ENCODE peak calls at places on chromosomes 4 and X, in five cellular contexts. H, C, M, B and J are unnamed samples.

GRCh38 chr4:153464068-153464467 is 2.1 kb upstream of the TMEM131L start:
- DNase-seq in M (peak), H (no peak), B (no peak), C (no peak), J (no peak)

GRCh38 chr4:159142254-159142653 is 39.4 kb downstream of the RAPGEF2 start:
- DNase-seq in B (no peak), M (peak), C (no peak), H (no peak), J (no peak)

GRCh38 chrX:14073561-14073960 is 43.9 kb upstream of the GEMIN8 start:
- DNase-seq in H (no peak), C (no peak), M (no peak), B (no peak), J (no peak)

GRCh38 chr4:138835833-138836521 is 179.6 kb upstream of the NOCT start:
- DNase-seq in B (no peak), C (no peak), M (peak), H (peak), J (no peak)

GRCh38 chrX:21698274-21698673 is 40.1 kb upstream of the KLHL34 start:
- DNase-seq in H (no peak), M (no peak), B (no peak), C (no peak), J (no peak)

GRCh38 chr4:57460967-57461366 is 350.8 kb upstream of the IGFBP7 start:
- DNase-seq in H (no peak), B (no peak), C (no peak), M (no peak), J (no peak)

GRCh38 chr4:139920552-139920951 is 233.4 kb downstream of the MAML3 start:
- DNase-seq in C (no peak), B (no peak), M (no peak), H (no peak), J (no peak)

GRCh38 chr4:106104276-106104675 is 209.0 kb downstream of the NPNT start:
- DNase-seq in M (no peak), H (no peak), C (no peak), B (no peak), J (no peak)

GRCh38 chr4:83535520-83535944 is 376 bp upstream of the GPAT3 start:
- DNase-seq in C (no peak), H (no peak), B (no peak), M (peak), J (no peak)

GRCh38 chr4:81207793-81208192 is 7.2 kb downstream of the PRKG2 start:
- DNase-seq in C (no peak), M (peak), H (no peak), B (no peak), J (no peak)

GRCh38 chrX:13906103-13906502 is 89.2 kb upstream of the GPM6B start:
- DNase-seq in C (no peak), M (no peak), H (no peak), B (no peak), J (no peak)

GRCh38 chrX:2592279-2592678 is 91.5 kb upstream of the DHRSX start:
- DNase-seq in M (peak), C (no peak), B (no peak), H (no peak), J (no peak)

GRCh38 chr4:88592600-88593448 is 544 bp downstream of the HERC3 start:
- DNase-seq in M (peak), B (peak), C (peak), H (no peak), J (peak)

GRCh38 chr4:113893546-113893945 is 85.9 kb downstream of the ARSJ start:
- DNase-seq in B (no peak), H (no peak), C (no peak), M (peak), J (no peak)

GRCh38 chr4:123398151-123398802 is 1.7 kb downstream of the SPRY1 start:
- DNase-seq in C (no peak), B (no peak), M (peak), H (no peak), J (peak)

GRCh38 chrX:111270339-111270738 is at the start of gene CAPN6:
- DNase-seq in C (no peak), H (no peak), B (no peak), M (peak), J (no peak)

GRCh38 chr4:186840222-186840701 is 116.6 kb upstream of the FAT1 start:
- DNase-seq in C (no peak), H (no peak), B (no peak), M (no peak), J (no peak)

GRCh38 chrX:118534716-118535493 is 39.3 kb downstream of the DOCK11 start:
- DNase-seq in H (no peak), C (no peak), M (no peak), B (no peak), J (no peak)

GRCh38 chrX:56397636-56398035 is 165.5 kb downstream of the KLF8 start:
- DNase-seq in H (no peak), B (no peak), C (no peak), M (no peak), J (no peak)